ENCODE peak calls at places on chromosomes 2 and 18, in nine cellular contexts. K is mucosa of descending colon, P is heart left ventricle, N is stomach, X is cardiac fibroblast, L is fibroblast of the aortic adventitia, U is fibroblast of pulmonary artery, R is BJ, Q is NB4. V is an unnamed sample.

GRCh38 chr2:85143463-85144082 is 10.4 kb downstream of the TCF7L1 start:
- DNase-seq in U (no peak), Q (no peak), N (no peak), X (no peak), K (no peak), P (no peak), L (no peak), R (no peak), V (no peak)

GRCh38 chr2:176683565-176684210 is 414.4 kb downstream of the MTX2 start:
- DNase-seq in Q (no peak), U (no peak), L (no peak), P (no peak), R (no peak), X (no peak), N (no peak), K (no peak), V (no peak)

GRCh38 chr18:3044931-3045698 is 32.2 kb upstream of the LPIN2 start:
- DNase-seq in N (peak), Q (no peak), P (peak), X (no peak), U (no peak), R (no peak), K (peak), L (no peak), V (no peak)

GRCh38 chr2:2586961-2587360 is 255.9 kb upstream of the MYT1L start:
- DNase-seq in P (no peak), K (no peak), R (no peak), U (no peak), N (no peak), L (no peak), X (no peak), Q (no peak), V (no peak)

GRCh38 chr2:172836386-172837200 is 100.9 kb downstream of the RAPGEF4 start:
- DNase-seq in U (peak), R (peak), P (peak), X (peak), L (peak), N (no peak), K (no peak), Q (peak), V (no peak)

GRCh38 chr2:6764968-6765723 is 100.6 kb downstream of the CMPK2 start:
- DNase-seq in Q (no peak), R (no peak), N (no peak), U (no peak), L (no peak), K (no peak), X (no peak), P (no peak), V (no peak)

GRCh38 chr2:211455225-211455841 is 898.9 kb downstream of the CPS1 start:
- DNase-seq in K (no peak), U (peak), R (no peak), P (no peak), Q (peak), L (peak), N (peak), X (peak), V (peak)

GRCh38 chr2:162125138-162125537 is 26.9 kb downstream of the GCG start:
- DNase-seq in P (no peak), X (no peak), U (peak), L (no peak), R (no peak), K (no peak), N (no peak), Q (no peak), V (no peak)

GRCh38 chr2:162058973-162059668 is 14.9 kb downstream of the DPP4 start:
- DNase-seq in N (no peak), P (no peak), L (no peak), Q (no peak), K (no peak), U (no peak), X (no peak), R (no peak), V (no peak)

GRCh38 chr18:35477974-35478373 is 19.8 kb downstream of the INO80C start:
- DNase-seq in P (no peak), Q (no peak), L (no peak), U (no peak), R (no peak), K (no peak), X (no peak), N (no peak), V (no peak)

GRCh38 chr2:72913531-72914225 is 3.6 kb upstream of the EMX1 start:
- DNase-seq in Q (no peak), P (no peak), U (no peak), R (no peak), L (no peak), X (no peak), N (peak), K (no peak), V (no peak)

GRCh38 chr2:39723946-39724827 is 54.9 kb downstream of the THUMPD2 start:
- DNase-seq in U (no peak), K (no peak), X (peak), N (no peak), Q (no peak), R (peak), L (no peak), P (no peak), V (no peak)

GRCh38 chr2:25204190-25204838 is 35.9 kb upstream of the POMC start:
- DNase-seq in N (no peak), R (no peak), P (no peak), U (no peak), Q (no peak), L (no peak), X (no peak), K (no peak), V (no peak)
- H3K4me3 ChIP-seq in N (peak), R (no peak), P (no peak), U (no peak), Q (no peak), L (no peak), X (peak), K (no peak), V (no peak)

DNA sequence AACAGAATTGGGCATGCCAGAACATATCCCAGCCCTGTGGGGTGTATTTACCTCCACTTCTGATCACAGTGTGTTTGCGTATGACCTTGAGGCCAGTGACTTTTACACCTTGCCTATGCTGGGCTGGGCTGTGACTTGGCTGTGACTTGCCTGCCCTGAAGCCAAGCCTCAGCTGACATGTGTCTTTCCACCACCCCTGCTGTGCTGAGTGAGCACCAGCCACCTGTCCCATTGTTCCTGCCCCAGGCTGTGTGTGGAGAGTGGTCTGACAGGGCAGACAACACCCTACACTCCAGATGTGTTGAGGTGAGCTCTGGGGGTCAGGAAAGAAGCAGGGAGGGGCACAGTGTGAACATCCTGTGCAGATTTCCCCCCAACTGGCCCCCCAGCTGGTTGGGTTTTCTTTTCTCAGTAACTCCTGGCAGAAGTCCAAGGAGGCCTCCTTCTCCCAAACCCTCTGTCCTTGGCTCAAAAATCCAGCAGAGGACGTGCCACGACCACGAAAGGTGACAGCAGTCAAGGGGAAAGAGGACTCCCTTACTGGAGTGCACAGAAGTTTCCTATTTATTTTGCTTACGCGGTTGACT is 5.1 kb upstream of the STEAP3 start:
- DNase-seq in P (peak), R (no peak), K (no peak), L (peak), X (peak), N (peak), U (peak), Q (peak), V (peak)
- TF ChIP-seq CTCF in P (peak), R (peak), K (no peak), L (peak), X (peak), N (peak), U (peak), Q (peak), V (peak)

GRCh38 chr2:138811454-138811853 is 31.3 kb upstream of the NXPH2 start:
- DNase-seq in U (no peak), Q (no peak), N (no peak), X (no peak), K (no peak), P (no peak), L (no peak), R (no peak), V (no peak)
- H3K4me3 ChIP-seq in U (no peak), Q (no peak), N (no peak), X (no peak), K (no peak), P (no peak), L (no peak), R (no peak), V (no peak)

DNA sequence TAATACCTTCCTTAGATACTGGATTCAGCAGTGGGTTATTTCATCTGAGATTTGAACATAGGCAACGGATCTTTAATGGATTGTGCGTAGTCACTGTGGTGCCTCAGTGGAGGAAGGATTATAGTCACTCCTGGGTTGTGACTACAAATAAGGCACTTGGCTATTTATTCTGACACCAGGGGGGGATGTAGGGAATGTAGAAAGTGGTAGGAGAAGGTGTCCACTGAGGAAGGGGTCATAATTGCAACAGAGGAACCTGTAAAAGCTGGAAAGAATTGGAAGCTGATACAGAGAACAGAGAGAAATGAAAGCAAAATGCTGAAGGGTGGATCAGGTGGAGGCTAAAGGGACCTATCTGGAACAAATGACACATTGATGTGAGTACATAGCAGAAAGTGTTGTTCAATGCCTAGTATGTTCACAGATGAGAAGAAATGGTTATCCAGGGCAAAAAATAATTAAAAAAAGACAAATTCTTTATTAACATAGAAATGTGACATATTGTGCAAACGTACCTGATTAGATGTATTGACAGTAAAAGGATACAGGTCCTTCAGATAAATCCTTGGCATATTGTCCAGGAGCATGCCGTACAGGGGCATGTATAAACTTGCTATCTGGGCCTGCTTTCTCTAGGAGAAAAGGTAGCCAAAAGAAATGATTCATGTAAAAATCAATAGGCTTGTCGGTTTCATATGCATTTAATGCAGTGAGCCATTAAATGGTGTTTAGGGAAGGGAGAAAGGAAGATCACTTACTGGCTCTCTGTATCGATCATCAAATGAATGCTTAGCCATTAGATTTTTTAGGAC is 91.2 kb upstream of the CCDC195 start:
- DNase-seq in R (no peak), L (no peak), P (no peak), X (no peak), K (no peak), Q (no peak), U (no peak), N (no peak), V (no peak)
- TF ChIP-seq CTCF in R (no peak), L (peak), P (no peak), X (no peak), K (no peak), Q (no peak), U (peak), N (no peak), V (peak)

GRCh38 chr2:203498161-203498560 is 36.9 kb downstream of the RAPH1 start:
- DNase-seq in R (peak), N (no peak), L (peak), P (no peak), U (peak), Q (peak), K (no peak), X (peak), V (peak)

GRCh38 chr2:203501870-203502269 is 33.2 kb downstream of the RAPH1 start:
- DNase-seq in U (no peak), N (no peak), L (no peak), K (no peak), X (no peak), P (no peak), R (no peak), Q (no peak), V (no peak)

GRCh38 chr2:203500951-203501350 is 34.1 kb downstream of the RAPH1 start:
- DNase-seq in X (no peak), Q (peak), N (no peak), L (no peak), P (no peak), U (no peak), K (no peak), R (no peak), V (no peak)

GRCh38 chr2:203500297-203500696 is 34.8 kb downstream of the RAPH1 start:
- DNase-seq in X (no peak), K (no peak), Q (no peak), L (no peak), R (no peak), P (no peak), U (no peak), N (no peak), V (no peak)
- H3K4me3 ChIP-seq in X (no peak), K (no peak), Q (no peak), L (no peak), R (no peak), P (no peak), U (no peak), N (no peak), V (no peak)

DNA sequence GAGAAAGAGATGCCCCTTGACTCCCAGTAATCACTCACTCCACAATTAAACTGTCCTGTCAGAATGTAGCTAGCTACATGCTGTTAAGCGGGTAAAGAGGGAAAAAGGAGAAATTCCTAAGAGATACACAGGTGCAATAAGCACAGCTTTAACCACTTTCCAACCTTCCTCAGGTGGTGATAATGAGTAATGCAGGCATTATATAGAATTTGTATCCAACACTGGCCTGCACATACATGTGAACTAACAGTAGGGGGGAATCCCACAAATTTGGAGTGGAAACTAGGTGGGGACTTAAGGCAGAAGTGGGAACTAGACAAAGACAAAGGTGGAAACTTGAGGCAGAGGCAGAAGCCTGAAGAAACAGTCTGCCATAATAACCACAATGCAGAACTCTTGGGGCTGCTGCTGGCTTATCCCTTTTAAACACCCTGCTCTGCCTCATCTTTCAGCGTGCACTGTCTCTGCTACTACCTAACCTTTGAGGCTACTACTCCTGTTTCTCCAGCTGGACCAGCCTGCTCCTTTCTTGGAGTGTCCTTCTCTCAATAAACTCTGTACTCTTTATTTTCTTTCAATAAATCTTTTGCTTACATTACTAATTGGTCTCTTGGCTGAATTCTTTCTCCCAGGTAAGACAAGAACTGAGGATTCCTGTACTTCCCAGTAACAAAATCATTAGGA is 259.7 kb downstream of the PDE11A start:
- DNase-seq in Q (peak), U (no peak), X (no peak), P (no peak), L (no peak), N (no peak), R (no peak), K (no peak), V (no peak)
- TF ChIP-seq CTCF in Q (no peak), U (no peak), X (no peak), P (no peak), L (no peak), N (no peak), R (no peak), K (no peak), V (no peak)

DNA sequence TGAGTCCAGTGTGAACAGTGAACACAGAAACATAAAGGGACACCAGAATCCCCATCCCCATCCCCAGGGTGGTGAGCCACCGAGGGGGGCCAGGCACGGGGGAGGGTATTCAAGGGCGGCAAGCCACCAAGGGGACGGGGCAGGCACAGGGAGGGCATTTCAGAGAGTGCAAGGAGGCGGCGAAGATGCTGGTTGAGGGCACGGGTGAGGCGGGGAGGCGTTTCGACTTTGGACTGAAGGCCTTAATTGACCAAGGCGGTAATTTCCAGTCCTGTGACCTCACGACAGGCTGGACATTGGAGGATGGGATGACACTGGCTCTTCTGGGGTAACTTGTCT is 70.4 kb downstream of the ODC1 start:
- DNase-seq in L (no peak), U (no peak), X (no peak), K (no peak), N (no peak), P (no peak), R (no peak), Q (no peak), V (no peak)
- H3K4me3 ChIP-seq in L (no peak), U (no peak), X (no peak), K (no peak), N (no peak), P (no peak), R (no peak), Q (no peak), V (no peak)

V was measured in astrocyte of the cerebellum.